ENCODE peak calls at places on chromosome 21, in four cellular contexts. D is cardiac fibroblast, Z is ureter, A is upper lobe of right lung. F is an unnamed sample.

GRCh38 chr21:44466996-44467858 is 11.9 kb downstream of the LRRC3 start:
- DNase-seq in Z (no peak), A (no peak), D (no peak), F (no peak)

GRCh38 chr21:20570824-20571232 is 427.4 kb upstream of the NCAM2 start:
- DNase-seq in Z (no peak), D (no peak), A (no peak), F (peak)

GRCh38 chr21:20720623-20721022 is 277.6 kb upstream of the NCAM2 start:
- DNase-seq in D (peak), Z (no peak), A (no peak), F (peak)

GRCh38 chr21:33317226-33317625 is 7.5 kb upstream of the IFNAR1 start:
- DNase-seq in A (no peak), D (peak), Z (no peak), F (no peak)

GRCh38 chr21:39347537-39347936 is 1.4 kb downstream of the HMGN1 start:
- DNase-seq in D (no peak), A (no peak), Z (no peak), F (no peak)

GRCh38 chr21:33664135-33664534 is 21.8 kb downstream of the ITSN1 start:
- DNase-seq in D (no peak), Z (no peak), A (no peak), F (no peak)

GRCh38 chr21:44681861-44682579 is at the start of gene KRTAP12-1:
- DNase-seq in D (no peak), Z (no peak), A (no peak), F (no peak)

GRCh38 chr21:43591468-43592050 is 67.7 kb downstream of the HSF2BP start:
- DNase-seq in Z (no peak), A (no peak), D (peak), F (no peak)

GRCh38 chr21:10521091-10521598 is at the start of gene TPTE:
- DNase-seq in D (no peak), A (no peak), Z (no peak), F (no peak)

GRCh38 chr21:34916446-34916845 is 132.7 kb downstream of the RUNX1 start:
- DNase-seq in A (no peak), Z (no peak), D (peak), F (no peak)

GRCh38 chr21:42837421-42838211 is 41.7 kb downstream of the WDR4 start:
- DNase-seq in D (no peak), A (peak), Z (no peak), F (no peak)

GRCh38 chr21:26887241-26887640 is 42.0 kb upstream of the ADAMTS1 start:
- DNase-seq in Z (no peak), D (peak), A (no peak), F (no peak)

F was measured in H4.